ENCODE peak calls at places on chromosome 22, in ten cellular contexts. R is stimulated activated CD8-positive, alpha-beta memory T cell treated with anti-CD3 and anti-CD28 coated beads, Interleukin-12 subunit alpha, Interleukin-12 subunit beta, amount 100 ng/mL, for 4 hours; G is endodermal cell; P is hippocampal formation; M is fibroblast of villous mesenchyme; X is GF-D8; T is central memory CD4-positive, alpha-beta T cell; H is retinal pigment epithelial cell; L is CD8-positive, alpha-beta T cell; F is naive B cell. J is an unnamed sample.

GRCh38 chr22:45425101-45425500 is 11.6 kb downstream of the RIBC2 start:
- DNase-seq in R (no peak), G (no peak), P (no peak), M (peak; percentile 55), X (no peak), T (no peak), H (no peak), L (no peak), F (no peak), J (no peak)

GRCh38 chr22:42343136-42343484 is 72.7 kb upstream of the TCF20 start:
- DNase-seq in R (no peak), G (no peak), P (peak; percentile 39), M (no peak), X (no peak), T (no peak), H (no peak), L (no peak), F (no peak), J (no peak)

GRCh38 chr22:45905924-45906865 is 70.8 kb downstream of the WNT7B start:
- DNase-seq in R (no peak), G (no peak), P (no peak), M (peak; percentile 64), X (no peak), T (no peak), H (no peak), L (no peak), F (no peak), J (no peak)

GRCh38 chr22:37428649-37429586 is 1.6 kb upstream of the ELFN2 start:
- DNase-seq in R (peak; percentile 31), G (peak; percentile 89), P (no peak), M (peak; percentile 59), X (no peak), T (peak; percentile 30), H (no peak), L (peak; percentile 47), F (peak; percentile 33), J (no peak)

GRCh38 chr22:38177926-38178604 is 3.6 kb downstream of the PLA2G6 start:
- DNase-seq in R (no peak), G (peak; percentile 75), P (peak; percentile 13), M (peak; percentile 81), X (no peak), T (no peak), H (peak; percentile 84), L (no peak), F (no peak), J (no peak)

GRCh38 chr22:31950226-31950625 is 5.9 kb downstream of the YWHAH start:
- DNase-seq in R (no peak), G (no peak), P (no peak), M (no peak), X (no peak), T (no peak), H (no peak), L (no peak), F (no peak), J (no peak)

GRCh38 chr22:41557401-41558240 is 3.2 kb upstream of the CSDC2 start:
- DNase-seq in R (no peak), G (peak; percentile 73), P (peak; percentile 45), M (peak; percentile 93), X (no peak), T (no peak), H (no peak), L (no peak), F (no peak), J (no peak)

GRCh38 chr22:43476341-43476740 is 64.5 kb downstream of the MPPED1 start:
- DNase-seq in R (no peak), G (peak; percentile 84), P (no peak), M (no peak), X (no peak), T (no peak), H (no peak), L (no peak), F (no peak), J (no peak)

GRCh38 chr22:35558031-35558430 is 17.4 kb downstream of the RASD2 start:
- DNase-seq in R (no peak), G (no peak), P (no peak), M (no peak), X (no peak), T (no peak), H (no peak), L (no peak), F (no peak), J (no peak)

GRCh38 chr22:50595189-50595588 is 5.4 kb upstream of the MAPK8IP2 start:
- DNase-seq in R (no peak), G (no peak), P (no peak), M (no peak), X (no peak), T (no peak), H (no peak), L (no peak), F (no peak), J (no peak)

J was measured in NCI-H1436 treated with DMSO at 0.1 percent for 48 hours.